ENCODE peak calls at places on chromosome 1, in four cellular contexts. W is amniotic stem cell, M is gastrocnemius medialis, G is ELR. E is an unnamed sample.

GRCh38 chr1:231041705-231042261 is 1.7 kb upstream of the FAM89A start:
- DNase-seq in M (no peak), G (no peak), W (no peak), E (no peak)

GRCh38 chr1:33429846-33430750 is 797 bp downstream of the PHC2 start:
- DNase-seq in W (no peak), G (peak), M (no peak), E (peak)

GRCh38 chr1:160116277-160117147 is 953 bp downstream of the ATP1A2 start:
- DNase-seq in W (no peak), G (no peak), M (peak), E (peak)

GRCh38 chr1:67162954-67163353 is 3.3 kb upstream of the IL23R start:
- DNase-seq in W (no peak), M (no peak), G (peak), E (peak)

GRCh38 chr1:241396747-241397691 is 40.0 kb upstream of the RGS7 start:
- DNase-seq in G (peak), M (no peak), W (no peak), E (peak)

GRCh38 chr1:30754684-30755171 is 2.8 kb downstream of the LAPTM5 start:
- DNase-seq in G (no peak), M (no peak), W (no peak), E (no peak)

GRCh38 chr1:63774617-63775417 is 1.0 kb downstream of the ROR1 start:
- DNase-seq in M (peak), W (peak), G (peak), E (peak)

GRCh38 chr1:97814804-97815203 is 106.0 kb downstream of the DPYD start:
- DNase-seq in W (no peak), G (no peak), M (no peak), E (no peak)

GRCh38 chr1:117059334-117059677 is 820 bp upstream of the TTF2 start:
- DNase-seq in W (no peak), G (peak), M (peak), E (peak)

GRCh38 chr1:236489710-236490377 is 33.9 kb upstream of the LGALS8 start:
- DNase-seq in W (peak), M (no peak), G (peak), E (peak)

GRCh38 chr1:177948336-177948972 is 21.4 kb downstream of the SEC16B start:
- DNase-seq in M (peak), G (peak), W (peak), E (peak)